ENCODE peak calls at places on chromosomes 4 and X, in five cellular contexts. F is mammary epithelial cell, T is right atrium auricular region, S is heart left ventricle, P is tibial nerve. C is an unnamed sample. For H3K4me1, the result is how much of the 10 kb centered on the place peaks cover.

GRCh38 chr4:71360844-71361243 is 22.0 kb downstream of the SLC4A4 start:
- DNase-seq in F (no peak), T (no peak), S (no peak), P (no peak), C (no peak)

GRCh38 chr4:176001171-176002006 is 64.3 kb upstream of the WDR17 start:
- DNase-seq in F (no peak), T (no peak), P (no peak), S (no peak), C (no peak)

GRCh38 chr4:683247-683897 is 5.6 kb downstream of the SLC49A3 start:
- DNase-seq in T (no peak), S (no peak), F (no peak), P (no peak), C (no peak)

GRCh38 chrX:148385471-148385870 is 114.9 kb upstream of the AFF2 start:
- DNase-seq in F (no peak), P (no peak), S (no peak), T (no peak), C (no peak)

GRCh38 chrX:76453737-76454406 is 26.4 kb downstream of the MAGEE1 start:
- DNase-seq in P (no peak), F (no peak), T (no peak), S (no peak), C (no peak)

GRCh38 chrX:10062980-10063379 is 93.8 kb upstream of the CLCN4 start:
- DNase-seq in F (no peak), T (no peak), P (no peak), S (no peak), C (no peak)

GRCh38 chr4:2796261-2797187 is 3.6 kb downstream of the SH3BP2 start:
- DNase-seq in T (no peak), S (no peak), P (no peak), F (peak), C (no peak)

GRCh38 chr4:184384056-184384809 is 90.1 kb downstream of the IRF2 start:
- DNase-seq in T (peak), S (no peak), P (peak), F (peak), C (no peak)

GRCh38 chr4:47642985-47643745 is 158.1 kb downstream of the ATP10D start:
- DNase-seq in S (no peak), T (no peak), P (no peak), F (no peak), C (no peak)

GRCh38 chr4:108111781-108112180 is 57.0 kb downstream of the LEF1 start:
- DNase-seq in S (no peak), F (no peak), T (no peak), P (no peak), C (no peak)

GRCh38 chr4:108107729-108108382 is 60.9 kb downstream of the LEF1 start:
- DNase-seq in S (no peak), P (no peak), F (no peak), T (no peak), C (no peak)

GRCh38 chr4:108109997-108110416 is 58.7 kb downstream of the LEF1 start:
- DNase-seq in P (no peak), F (no peak), S (no peak), T (no peak), C (no peak)

GRCh38 chr4:108109111-108109510 is 59.6 kb downstream of the LEF1 start:
- DNase-seq in F (no peak), P (no peak), T (no peak), S (no peak), C (no peak)

GRCh38 chr4:108110450-108110849 is 58.3 kb downstream of the LEF1 start:
- DNase-seq in T (no peak), S (no peak), P (no peak), F (no peak), C (no peak)
- H3K4me1 ChIP-seq in T (under half), S (under half), P (under half), F (under half), C (under half)

GRCh38 chr4:156972370-156972980 is 876 bp upstream of the PDGFC start:
- DNase-seq in P (no peak), F (no peak), T (no peak), S (no peak), C (no peak)
- H3K4me3 ChIP-seq in P (peak), F (peak), T (peak), S (peak), C (peak)

GRCh38 chr4:17763352-17763890 is 18.0 kb downstream of the FAM184B start:
- DNase-seq in P (no peak), F (no peak), S (no peak), T (no peak), C (no peak)

GRCh38 chr4:17762705-17763104 is 18.7 kb downstream of the FAM184B start:
- DNase-seq in S (no peak), P (no peak), F (peak), T (no peak), C (no peak)

GRCh38 chr4:17760602-17761001 is 20.8 kb downstream of the FAM184B start:
- DNase-seq in F (no peak), P (no peak), T (no peak), S (no peak), C (no peak)

GRCh38 chr4:17758459-17758858 is 23.0 kb downstream of the FAM184B start:
- DNase-seq in F (no peak), T (no peak), P (no peak), S (no peak), C (no peak)

DNA sequence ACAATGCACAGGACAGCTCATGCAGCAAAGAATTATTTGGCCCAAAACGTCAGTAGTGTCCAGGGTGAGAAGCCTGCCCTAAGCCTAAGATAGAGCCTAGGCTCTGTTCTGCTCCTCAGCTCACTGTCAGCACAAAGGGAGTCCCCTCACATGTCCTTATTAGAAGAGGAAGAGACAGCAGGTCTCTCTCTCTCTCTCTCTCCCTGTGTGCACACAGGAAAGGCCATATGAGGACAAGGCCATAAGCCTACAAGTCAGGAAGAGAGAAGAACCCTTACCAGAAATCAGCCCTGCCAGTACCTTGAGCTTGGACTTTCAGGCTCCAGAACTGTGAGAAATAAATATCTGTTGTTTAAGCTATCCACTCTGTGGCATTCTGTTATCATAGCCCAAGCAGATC is 20.4 kb downstream of the FAM184B start:
- DNase-seq in T (no peak), F (no peak), S (no peak), P (no peak), C (no peak)
- H3K4me1 ChIP-seq in T (under half), F (under half), S (under half), P (under half), C (under half)

DNA sequence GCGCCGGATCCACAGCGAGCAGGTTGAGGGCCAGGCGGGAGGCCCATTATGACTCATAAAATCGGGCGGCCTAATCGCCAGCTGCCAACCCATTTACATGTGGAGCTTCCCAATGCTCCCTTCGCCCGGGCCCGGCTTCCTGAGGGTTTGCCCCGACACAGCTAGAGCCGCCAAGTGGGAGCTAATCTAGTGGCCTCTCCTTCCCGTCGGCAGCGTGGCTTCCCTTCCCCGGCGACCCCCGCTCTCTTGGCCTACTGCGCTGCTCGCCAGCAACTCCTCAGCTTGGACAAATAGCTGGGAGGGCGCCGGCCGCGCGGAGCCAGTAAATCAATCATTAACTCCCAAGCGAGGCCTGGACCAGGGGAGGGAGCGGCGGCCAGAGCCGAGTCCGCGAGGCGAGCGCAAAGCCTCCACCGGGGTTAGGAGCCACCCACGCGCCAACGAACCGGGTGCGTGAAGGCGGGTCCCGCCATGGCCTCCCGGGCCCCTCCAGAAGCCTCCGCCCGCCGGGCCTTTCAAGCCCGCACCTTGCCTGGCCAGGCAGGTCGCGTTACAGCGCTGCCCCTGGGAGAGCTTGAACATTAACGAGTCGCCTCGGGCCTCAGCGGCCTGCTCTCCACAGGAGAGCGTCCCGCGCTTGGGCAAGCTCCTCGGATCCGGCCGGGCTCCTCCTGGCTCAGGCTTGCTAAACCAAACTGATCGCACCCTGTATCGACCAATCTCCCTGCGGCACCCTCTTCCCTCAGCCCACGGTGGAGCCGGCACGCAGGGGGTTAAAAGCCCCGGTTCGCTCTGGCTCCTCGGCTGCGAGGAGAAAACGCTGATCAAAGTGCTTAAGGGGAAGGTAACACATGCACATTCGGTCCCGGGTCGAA is 10.6 kb upstream of the BCOR start:
- DNase-seq in T (peak), P (no peak), S (peak), F (no peak), C (no peak)
- H3K4me3 ChIP-seq in T (peak), P (peak), S (peak), F (peak), C (peak)

DNA sequence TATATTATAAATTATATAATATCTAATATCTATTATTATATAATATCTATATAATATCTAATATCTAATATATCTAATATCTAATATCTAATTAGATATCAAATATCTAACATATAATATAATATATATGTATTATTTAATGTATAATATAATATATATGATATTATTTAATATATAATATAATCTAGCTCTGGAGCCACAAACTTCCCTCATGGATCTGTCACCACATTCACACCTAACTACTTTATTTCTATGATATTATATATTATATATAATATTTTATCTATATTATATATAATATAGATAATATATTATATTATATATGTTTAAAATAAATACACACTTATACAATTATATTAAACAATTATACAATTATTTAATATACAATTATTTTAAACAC is 667.5 kb downstream of the KCTD8 start:
- DNase-seq in P (no peak), T (no peak), S (no peak), F (no peak), C (no peak)
- H3K4me1 ChIP-seq in P (under half), T (under half), S (under half), F (under half), C (under half)

GRCh38 chr4:85177092-85177491 is 210.6 kb upstream of the WDFY3 start:
- DNase-seq in T (no peak), P (no peak), F (no peak), S (no peak), C (no peak)
- H3K4me3 ChIP-seq in T (no peak), P (no peak), F (no peak), S (no peak), C (no peak)

GRCh38 chrX:136203438-136203837 is 47.8 kb downstream of the MAP7D3 start:
- DNase-seq in T (no peak), P (no peak), F (no peak), S (no peak), C (no peak)

GRCh38 chrX:136206916-136207315 is 44.3 kb downstream of the MAP7D3 start:
- DNase-seq in S (no peak), F (no peak), T (no peak), P (no peak), C (no peak)

GRCh38 chrX:136207546-136207945 is 43.7 kb downstream of the MAP7D3 start:
- DNase-seq in S (no peak), T (no peak), F (no peak), P (no peak), C (no peak)

GRCh38 chrX:136204571-136204970 is 46.6 kb downstream of the MAP7D3 start:
- DNase-seq in T (peak), P (peak), S (no peak), F (peak), C (peak)

GRCh38 chrX:136205882-136206281 is 45.3 kb downstream of the MAP7D3 start:
- DNase-seq in S (no peak), F (no peak), P (no peak), T (no peak), C (no peak)
- H3K4me1 ChIP-seq in S (under half), F (under half), P (under half), T (under half), C (under half)

GRCh38 chr4:64682946-64683345 is 273.7 kb upstream of the TECRL start:
- DNase-seq in S (no peak), P (no peak), T (no peak), F (no peak), C (no peak)

GRCh38 chr4:64682481-64682880 is 273.2 kb upstream of the TECRL start:
- DNase-seq in S (no peak), T (no peak), P (no peak), F (no peak), C (no peak)
- H3K4me3 ChIP-seq in S (no peak), T (no peak), P (no peak), F (no peak), C (no peak)

GRCh38 chr4:153137168-153137567 is 67.1 kb upstream of the TRIM2 start:
- DNase-seq in T (no peak), S (no peak), P (no peak), F (peak), C (peak)
- H3K4me1 ChIP-seq in T (under half), S (under half), P (under half), F (under half), C (under half)